ENCODE peak calls at places on chromosomes 4 and X, in four cellular contexts. W is AG09309, D is MM.1S, A is lower leg skin. U is an unnamed sample.

GRCh38 chrX:46912098-46912672 is at the start of gene JADE3:
- DNase-seq in A (peak), W (no peak), D (peak), U (peak)

GRCh38 chrX:11210397-11210796 is 82.8 kb upstream of the AMELX start:
- DNase-seq in W (no peak), D (no peak), A (no peak), U (no peak)

GRCh38 chr4:41125558-41126311 is 88.6 kb downstream of the APBB2 start:
- DNase-seq in W (no peak), A (no peak), D (no peak), U (no peak)

GRCh38 chr4:145716200-145716599 is 36.3 kb downstream of the C4orf51 start:
- DNase-seq in A (no peak), D (no peak), W (no peak), U (no peak)

GRCh38 chrX:69741706-69742105 is 125.8 kb downstream of the EDA start:
- DNase-seq in D (no peak), A (no peak), W (no peak), U (no peak)

GRCh38 chr4:26110493-26110892 is 196.5 kb downstream of the SMIM20 start:
- DNase-seq in W (no peak), D (no peak), A (no peak), U (no peak)

GRCh38 chr4:187370918-187371317 is 624.7 kb upstream of the ZFP42 start:
- DNase-seq in D (peak), W (no peak), A (no peak), U (no peak)

GRCh38 chr4:2867758-2868491 is 24.3 kb downstream of the ADD1 start:
- DNase-seq in W (no peak), A (no peak), D (no peak), U (no peak)

GRCh38 chr4:951186-951585 is 18.9 kb downstream of the TMEM175 start:
- DNase-seq in W (no peak), A (peak), D (no peak), U (no peak)

GRCh38 chr4:176789955-176790354 is 2.8 kb downstream of the VEGFC start:
- DNase-seq in A (no peak), D (peak), W (no peak), U (no peak)
- TF ChIP-seq CTCF in A (no peak), D (peak), W (peak), U (peak)

GRCh38 chr4:6333301-6334202 is 63.9 kb downstream of the WFS1 start:
- DNase-seq in W (no peak), D (peak), A (no peak), U (no peak)
- TF ChIP-seq CTCF in W (peak), D (peak), A (no peak), U (peak)

GRCh38 chrX:50747471-50747900 is 66.5 kb downstream of the SHROOM4 start:
- DNase-seq in W (peak), A (no peak), D (no peak), U (no peak)
- TF ChIP-seq CTCF in W (peak), A (no peak), D (peak), U (peak)

DNA sequence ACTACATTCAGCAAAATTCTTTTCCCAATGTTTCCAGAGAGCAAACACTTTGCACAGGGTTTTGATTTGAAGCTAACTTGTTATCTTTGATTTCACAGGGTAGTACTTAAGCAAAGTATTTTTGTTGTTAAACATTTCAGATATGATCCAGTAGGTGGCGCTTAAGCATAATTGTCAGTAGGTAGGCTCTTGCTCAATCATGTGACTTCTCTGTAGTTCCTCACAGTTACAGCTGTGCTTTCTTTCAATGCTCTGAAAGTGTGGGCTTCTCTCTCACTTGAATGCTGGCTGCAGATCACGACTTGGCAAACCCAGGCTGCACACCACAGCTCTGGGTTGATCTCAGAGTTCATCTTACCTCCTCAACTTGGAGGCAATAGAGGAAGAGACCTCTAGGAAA is 1016.5 kb downstream of the SH3BGRL start:
- DNase-seq in A (no peak), W (no peak), D (peak), U (no peak)
- TF ChIP-seq CTCF in A (no peak), W (peak), D (peak), U (peak)

DNA sequence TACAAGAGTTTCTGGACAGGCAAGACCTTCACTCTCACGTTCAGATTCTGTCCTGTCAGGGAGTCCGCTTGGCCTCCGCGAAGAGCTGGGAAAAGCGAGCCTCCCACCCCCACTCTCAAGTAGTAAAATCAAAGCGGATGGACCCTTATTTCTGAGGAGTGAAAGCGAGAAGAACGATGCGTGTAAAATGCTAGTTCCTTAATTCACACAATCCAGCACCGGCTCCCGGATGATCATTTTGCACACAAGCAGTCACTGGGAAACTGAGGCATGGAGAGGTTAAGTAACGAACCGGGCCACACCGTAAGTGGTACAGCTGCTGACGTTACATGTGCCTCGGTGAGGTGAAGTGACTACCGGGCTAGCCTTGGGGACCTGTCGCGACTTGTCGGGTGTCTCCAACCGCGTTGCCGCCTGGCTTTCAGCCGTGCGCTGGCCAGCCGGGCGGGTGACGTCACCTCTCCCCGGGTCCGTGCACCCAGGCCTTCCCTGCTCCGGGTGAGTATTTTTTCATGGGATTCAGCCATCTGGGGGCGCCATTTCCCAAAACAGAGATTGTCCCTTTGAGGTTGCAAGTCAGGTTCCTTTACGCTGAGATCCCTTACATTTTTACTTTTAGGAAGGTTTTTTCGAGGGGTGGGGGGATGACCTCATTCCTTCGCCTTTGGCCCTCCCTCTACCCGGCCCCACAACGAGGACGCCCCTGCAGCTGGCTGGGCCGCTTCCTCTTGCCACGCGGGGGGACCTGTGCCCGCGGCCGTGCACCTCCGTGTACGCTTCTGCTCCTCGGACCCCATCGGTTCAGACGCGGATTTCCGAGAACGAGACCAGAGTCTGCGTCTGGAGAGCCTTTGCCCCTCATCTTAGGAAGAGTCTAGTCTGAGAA is 3.4 kb upstream of the SFRP2 start:
- DNase-seq in W (no peak), D (no peak), A (peak), U (peak)
- TF ChIP-seq CTCF in W (peak), D (no peak), A (no peak), U (peak)

GRCh38 chr4:85825937-85826678 is 351.2 kb downstream of the ARHGAP24 start:
- DNase-seq in W (peak), A (no peak), D (peak), U (peak)
- TF ChIP-seq CTCF in W (peak), A (no peak), D (peak), U (peak)

DNA sequence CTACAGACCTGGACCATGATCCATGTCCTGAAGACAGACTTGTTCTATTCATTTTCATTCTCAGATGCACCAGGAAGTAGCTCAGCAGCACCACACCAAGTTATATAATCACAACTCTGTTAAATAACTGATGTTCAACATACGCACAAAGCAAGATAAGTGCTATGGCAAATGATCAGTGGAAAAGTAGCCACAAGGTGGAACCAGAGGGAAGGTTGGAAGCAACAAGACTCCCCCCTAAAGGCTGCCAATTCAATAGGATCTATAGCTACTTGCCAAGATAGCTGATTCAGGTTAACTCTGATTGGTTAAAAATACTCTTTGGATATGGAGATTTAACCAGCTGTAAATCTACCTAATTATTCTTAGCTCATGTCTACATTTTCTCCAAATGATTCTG is 23.7 kb upstream of the FAM47B start:
- DNase-seq in D (no peak), A (no peak), W (peak), U (no peak)
- TF ChIP-seq CTCF in D (peak), A (no peak), W (peak), U (peak)